ENCODE peak calls at places on chromosomes 1 and 21, in four cellular contexts. One of them, this sample, is unnamed.

GRCh38 chr1:22223176-22223575 is 80.3 kb upstream of the WNT4 start:
- DNase-seq in Calu3: no peak
- DNase-seq in HFF-Myc: no peak
- DNase-seq in type B pancreatic cell: no peak
- DNase-seq in this sample: no peak

GRCh38 chr1:109874445-109874844 is 36.2 kb upstream of the CSF1 start:
- DNase-seq in HFF-Myc: no peak
- DNase-seq in Calu3: no peak
- DNase-seq in type B pancreatic cell: no peak
- DNase-seq in this sample: no peak

GRCh38 chr1:205504311-205505075 is at the start of gene CDK18:
- DNase-seq in type B pancreatic cell: no peak
- DNase-seq in HFF-Myc: no peak
- DNase-seq in Calu3: peak
- DNase-seq in this sample: no peak

GRCh38 chr21:34143783-34144182 is 70.4 kb downstream of the MRPS6 start:
- DNase-seq in Calu3: no peak
- DNase-seq in type B pancreatic cell: no peak
- DNase-seq in HFF-Myc: no peak
- DNase-seq in this sample: no peak

GRCh38 chr1:188669715-188670114 is 1807.9 kb downstream of the BRINP3 start:
- DNase-seq in HFF-Myc: no peak
- DNase-seq in type B pancreatic cell: no peak
- DNase-seq in Calu3: no peak
- DNase-seq in this sample: no peak

GRCh38 chr1:156493154-156493631 is 7.4 kb downstream of the MEF2D start:
- DNase-seq in Calu3: no peak
- DNase-seq in HFF-Myc: no peak
- DNase-seq in type B pancreatic cell: no peak
- DNase-seq in this sample: no peak

GRCh38 chr21:45830221-45830640 is 151.3 kb upstream of the COL6A1 start:
- DNase-seq in type B pancreatic cell: no peak
- DNase-seq in Calu3: no peak
- DNase-seq in HFF-Myc: no peak
- DNase-seq in this sample: peak

GRCh38 chr21:45506241-45506817 is 35.9 kb downstream of the SLC19A1 start:
- DNase-seq in Calu3: no peak
- DNase-seq in HFF-Myc: no peak
- DNase-seq in type B pancreatic cell: peak
- DNase-seq in this sample: no peak

GRCh38 chr1:150999051-150999674 is 7.5 kb downstream of the MINDY1 start:
- DNase-seq in Calu3: no peak
- DNase-seq in type B pancreatic cell: no peak
- DNase-seq in HFF-Myc: no peak
- DNase-seq in this sample: no peak

GRCh38 chr1:223811634-223812101 is 34.1 kb downstream of the TP53BP2 start:
- DNase-seq in HFF-Myc: no peak
- DNase-seq in type B pancreatic cell: no peak
- DNase-seq in Calu3: no peak
- DNase-seq in this sample: no peak

GRCh38 chr1:178146456-178146855 is 52.6 kb downstream of the RASAL2 start:
- DNase-seq in type B pancreatic cell: no peak
- DNase-seq in Calu3: no peak
- DNase-seq in HFF-Myc: no peak
- DNase-seq in this sample: no peak

GRCh38 chr1:110872745-110873435 is at the start of gene CD53:
- DNase-seq in HFF-Myc: no peak
- DNase-seq in type B pancreatic cell: no peak
- DNase-seq in Calu3: no peak
- DNase-seq in this sample: no peak

GRCh38 chr21:16193758-16194606 is 464.2 kb downstream of the USP25 start:
- DNase-seq in type B pancreatic cell: no peak
- DNase-seq in HFF-Myc: peak
- DNase-seq in Calu3: peak
- DNase-seq in this sample: peak

GRCh38 chr1:11796036-11796828 is 9.5 kb downstream of the MTHFR start:
- DNase-seq in HFF-Myc: no peak
- DNase-seq in Calu3: no peak
- DNase-seq in type B pancreatic cell: no peak
- DNase-seq in this sample: no peak

GRCh38 chr1:180231506-180232420 is 1.7 kb downstream of the LHX4 start:
- DNase-seq in Calu3: peak
- DNase-seq in type B pancreatic cell: no peak
- DNase-seq in HFF-Myc: no peak
- DNase-seq in this sample: no peak

GRCh38 chr1:169466259-169467230 is 19.2 kb downstream of the SLC19A2 start:
- DNase-seq in HFF-Myc: no peak
- DNase-seq in type B pancreatic cell: no peak
- DNase-seq in Calu3: peak
- DNase-seq in this sample: no peak
- TF ChIP-seq CTCF in HFF-Myc: peak
- TF ChIP-seq CTCF in type B pancreatic cell: peak
- TF ChIP-seq CTCF in Calu3: peak
- TF ChIP-seq CTCF in this sample: peak

GRCh38 chr1:34884961-34885360 is 25.4 kb upstream of the SMIM12 start:
- DNase-seq in Calu3: peak
- DNase-seq in HFF-Myc: no peak
- DNase-seq in type B pancreatic cell: no peak
- DNase-seq in this sample: no peak
- TF ChIP-seq CTCF in Calu3: peak
- TF ChIP-seq CTCF in HFF-Myc: peak
- TF ChIP-seq CTCF in type B pancreatic cell: no peak
- TF ChIP-seq CTCF in this sample: no peak

GRCh38 chr1:43382027-43382771 is 7.4 kb downstream of the MED8 start:
- DNase-seq in Calu3: no peak
- DNase-seq in type B pancreatic cell: no peak
- DNase-seq in HFF-Myc: no peak
- DNase-seq in this sample: no peak

GRCh38 chr1:43379476-43379875 is 10.1 kb downstream of the MED8 start:
- DNase-seq in HFF-Myc: no peak
- DNase-seq in type B pancreatic cell: no peak
- DNase-seq in Calu3: no peak
- DNase-seq in this sample: no peak

GRCh38 chr1:43386676-43387075 is 2.9 kb downstream of the MED8 start:
- DNase-seq in HFF-Myc: no peak
- DNase-seq in Calu3: no peak
- DNase-seq in type B pancreatic cell: no peak
- DNase-seq in this sample: no peak

GRCh38 chr1:43381609-43382008 is 8.0 kb downstream of the MED8 start:
- DNase-seq in type B pancreatic cell: no peak
- DNase-seq in HFF-Myc: no peak
- DNase-seq in Calu3: no peak
- DNase-seq in this sample: no peak

DNA sequence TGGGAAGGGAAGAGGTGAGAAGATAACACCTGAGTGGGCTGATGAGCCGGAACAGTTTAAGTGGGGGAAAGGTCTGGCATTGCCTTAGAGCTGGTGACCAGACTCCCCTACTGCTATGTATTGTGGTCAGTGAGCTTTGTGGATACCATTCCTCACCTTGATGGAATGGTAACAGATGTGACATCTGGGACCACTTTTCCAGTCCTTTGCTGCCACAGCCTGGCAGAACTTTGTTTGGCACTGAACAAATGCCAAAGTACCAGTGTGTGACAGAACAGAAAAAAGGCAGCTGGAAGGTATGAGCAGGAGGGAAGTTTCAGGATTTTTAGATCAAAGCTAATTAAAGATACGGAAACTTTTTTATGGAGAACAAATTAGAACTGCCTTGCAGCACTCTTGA is 6.2 kb downstream of the MED8 start:
- DNase-seq in Calu3: no peak
- DNase-seq in type B pancreatic cell: no peak
- DNase-seq in HFF-Myc: no peak
- DNase-seq in this sample: no peak
- TF ChIP-seq CTCF in Calu3: no peak
- TF ChIP-seq CTCF in type B pancreatic cell: no peak
- TF ChIP-seq CTCF in HFF-Myc: peak
- TF ChIP-seq CTCF in this sample: peak

GRCh38 chr21:17925000-17925610 is 105.9 kb upstream of the C21orf91 start:
- DNase-seq in type B pancreatic cell: no peak
- DNase-seq in Calu3: peak
- DNase-seq in HFF-Myc: peak
- DNase-seq in this sample: no peak

GRCh38 chr21:17929514-17929913 is 110.4 kb upstream of the C21orf91 start:
- DNase-seq in type B pancreatic cell: no peak
- DNase-seq in HFF-Myc: no peak
- DNase-seq in Calu3: no peak
- DNase-seq in this sample: no peak

GRCh38 chr21:17930102-17930501 is 110.9 kb upstream of the C21orf91 start:
- DNase-seq in Calu3: no peak
- DNase-seq in HFF-Myc: no peak
- DNase-seq in type B pancreatic cell: no peak
- DNase-seq in this sample: no peak

GRCh38 chr21:17925900-17926299 is 106.7 kb upstream of the C21orf91 start:
- DNase-seq in type B pancreatic cell: no peak
- DNase-seq in HFF-Myc: no peak
- DNase-seq in Calu3: peak
- DNase-seq in this sample: no peak

DNA sequence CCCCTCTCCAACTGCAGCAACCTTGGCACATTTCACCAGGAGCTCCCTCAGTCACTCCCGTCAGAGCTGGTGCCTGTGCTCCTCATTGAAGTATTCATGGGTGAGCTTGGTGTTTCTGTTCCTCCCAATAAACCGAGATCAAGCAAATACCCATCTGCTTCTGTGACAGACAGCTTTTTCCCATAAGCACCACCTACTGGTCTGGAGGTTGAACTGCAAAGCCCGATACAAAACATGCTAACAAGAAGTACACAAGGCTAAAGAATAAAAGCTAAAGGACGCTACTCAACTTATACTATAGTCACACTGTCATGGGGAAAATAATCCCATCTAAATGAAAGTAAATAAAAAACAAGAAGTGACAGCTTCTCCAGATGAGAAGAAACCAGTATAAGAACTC is 111.9 kb upstream of the C21orf91 start:
- DNase-seq in HFF-Myc: no peak
- DNase-seq in type B pancreatic cell: no peak
- DNase-seq in Calu3: no peak
- DNase-seq in this sample: no peak
- TF ChIP-seq CTCF in HFF-Myc: peak
- TF ChIP-seq CTCF in type B pancreatic cell: peak
- TF ChIP-seq CTCF in Calu3: no peak
- TF ChIP-seq CTCF in this sample: no peak

GRCh38 chr1:230105245-230105753 is 38.3 kb downstream of the GALNT2 start:
- DNase-seq in Calu3: no peak
- DNase-seq in HFF-Myc: no peak
- DNase-seq in type B pancreatic cell: no peak
- DNase-seq in this sample: no peak

GRCh38 chr1:230103341-230104173 is 36.5 kb downstream of the GALNT2 start:
- DNase-seq in HFF-Myc: no peak
- DNase-seq in type B pancreatic cell: no peak
- DNase-seq in Calu3: no peak
- DNase-seq in this sample: no peak

GRCh38 chr1:230105754-230106625 is 39.0 kb downstream of the GALNT2 start:
- DNase-seq in Calu3: peak
- DNase-seq in type B pancreatic cell: no peak
- DNase-seq in HFF-Myc: no peak
- DNase-seq in this sample: no peak

GRCh38 chr1:230102472-230102871 is 35.4 kb downstream of the GALNT2 start:
- DNase-seq in type B pancreatic cell: no peak
- DNase-seq in HFF-Myc: no peak
- DNase-seq in Calu3: no peak
- DNase-seq in this sample: no peak

DNA sequence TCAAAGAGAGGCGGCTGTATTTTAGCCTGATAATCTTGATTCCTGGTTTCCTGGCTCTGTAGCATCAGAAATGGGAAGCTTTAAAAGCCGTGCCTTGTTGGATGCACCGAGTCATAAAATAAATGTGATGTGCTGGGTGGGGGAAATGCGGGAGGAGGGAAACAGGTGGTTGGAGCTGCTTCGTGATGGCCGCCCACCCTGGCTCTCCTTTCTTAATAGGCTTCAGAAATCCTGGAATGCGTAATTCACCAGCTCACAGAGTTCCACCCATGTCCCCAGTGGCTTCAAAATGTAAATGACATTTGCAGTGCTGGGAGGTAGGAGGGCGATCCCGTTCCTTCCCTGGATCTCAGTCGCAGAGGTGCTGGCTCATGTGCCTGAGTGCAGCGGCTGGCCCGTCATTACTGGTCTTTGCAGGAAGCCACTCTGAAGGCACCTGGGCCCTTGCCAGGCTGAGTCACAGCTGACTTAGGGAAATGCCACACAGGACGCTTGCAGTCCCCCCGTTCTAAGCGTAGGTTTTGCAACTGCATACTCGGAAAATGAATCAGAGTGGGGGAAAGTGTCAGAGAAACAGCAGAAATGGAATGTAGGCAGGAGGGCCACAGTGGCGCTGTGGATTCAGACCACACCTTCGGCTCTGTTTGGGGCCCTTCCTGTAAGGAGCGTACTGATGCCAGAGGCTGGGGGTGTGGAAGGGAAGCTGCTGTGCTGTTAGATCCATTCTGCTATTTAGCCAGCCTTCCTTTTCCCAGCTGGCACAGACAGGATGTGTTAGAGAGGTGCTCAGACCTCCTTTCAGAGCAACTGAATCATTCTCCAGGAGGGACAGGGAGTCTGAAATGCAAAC is 37.6 kb downstream of the GALNT2 start:
- DNase-seq in HFF-Myc: peak
- DNase-seq in type B pancreatic cell: no peak
- DNase-seq in Calu3: peak
- DNase-seq in this sample: peak
- TF ChIP-seq CTCF in HFF-Myc: no peak
- TF ChIP-seq CTCF in type B pancreatic cell: peak
- TF ChIP-seq CTCF in Calu3: no peak
- TF ChIP-seq CTCF in this sample: peak

GRCh38 chr1:28648493-28649238 is at the start of gene RNU11:
- DNase-seq in HFF-Myc: peak
- DNase-seq in type B pancreatic cell: peak
- DNase-seq in Calu3: peak
- DNase-seq in this sample: peak
- TF ChIP-seq CTCF in HFF-Myc: no peak
- TF ChIP-seq CTCF in type B pancreatic cell: no peak
- TF ChIP-seq CTCF in Calu3: no peak
- TF ChIP-seq CTCF in this sample: no peak

GRCh38 chr1:201479331-201479730 is 10.3 kb upstream of the PHLDA3 start:
- DNase-seq in type B pancreatic cell: no peak
- DNase-seq in HFF-Myc: no peak
- DNase-seq in Calu3: no peak
- DNase-seq in this sample: no peak

GRCh38 chr1:201481761-201482493 is 12.9 kb upstream of the PHLDA3 start:
- DNase-seq in type B pancreatic cell: peak
- DNase-seq in HFF-Myc: peak
- DNase-seq in Calu3: peak
- DNase-seq in this sample: peak

GRCh38 chr1:201482755-201483154 is 13.8 kb upstream of the PHLDA3 start:
- DNase-seq in type B pancreatic cell: no peak
- DNase-seq in Calu3: no peak
- DNase-seq in HFF-Myc: no peak
- DNase-seq in this sample: no peak

GRCh38 chr1:201481004-201481380 is 12.0 kb upstream of the PHLDA3 start:
- DNase-seq in Calu3: no peak
- DNase-seq in HFF-Myc: no peak
- DNase-seq in type B pancreatic cell: no peak
- DNase-seq in this sample: no peak

GRCh38 chr1:201480231-201481003 is 11.4 kb upstream of the PHLDA3 start:
- DNase-seq in Calu3: peak
- DNase-seq in type B pancreatic cell: no peak
- DNase-seq in HFF-Myc: no peak
- DNase-seq in this sample: no peak
- TF ChIP-seq CTCF in Calu3: no peak
- TF ChIP-seq CTCF in type B pancreatic cell: no peak
- TF ChIP-seq CTCF in HFF-Myc: no peak
- TF ChIP-seq CTCF in this sample: no peak